ENCODE peak calls at places on chromosome 14, in six cellular contexts. Y is EL; Q is nucleus accumbens; W is HL-60; M is naive thymus-derived CD4-positive, alpha-beta T cell; E is IMR-90. A is an unnamed sample.

GRCh38 chr14:81268016-81268416 is 47.3 kb upstream of the GTF2A1 start:
- DNase-seq in M (no peak), W (no peak), Q (no peak), E (peak; percentile 1), Y (peak; percentile 16), A (no peak)

GRCh38 chr14:91890291-91890749 is 23.0 kb upstream of the TC2N start:
- DNase-seq in E (no peak), M (no peak), W (no peak), Q (peak; percentile 47), Y (no peak), A (no peak)

GRCh38 chr14:67517083-67517482 is 16.0 kb upstream of the PLEKHH1 start:
- DNase-seq in M (no peak), Y (peak; percentile 20), E (no peak), Q (peak; percentile 61), W (no peak), A (no peak)

GRCh38 chr14:75911883-75912282 is 69.9 kb downstream of the TGFB3 start:
- DNase-seq in Q (peak; percentile 51), M (no peak), W (no peak), E (no peak), Y (no peak), A (no peak)

GRCh38 chr14:66965831-66966230 is 223.4 kb upstream of the GARIN2 start:
- DNase-seq in M (no peak), Y (peak; percentile 76), W (no peak), Q (no peak), E (peak; percentile 43), A (no peak)

GRCh38 chr14:58104808-58105207 is 47.2 kb downstream of the ARMH4 start:
- DNase-seq in M (no peak), Q (no peak), E (peak; percentile 86), W (no peak), Y (peak; percentile 58), A (peak; percentile 33)

GRCh38 chr14:69648480-69649414 is 37.4 kb downstream of the SUSD6 start:
- DNase-seq in E (peak; percentile 93), Q (no peak), Y (peak; percentile 48), M (no peak), W (no peak), A (no peak)

GRCh38 chr14:89041245-89041585 is 216.8 kb downstream of the TTC8 start:
- DNase-seq in Q (no peak), M (no peak), Y (no peak), E (no peak), W (no peak), A (no peak)

GRCh38 chr14:93035917-93036651 is 79.6 kb downstream of the ITPK1 start:
- DNase-seq in W (no peak), M (no peak), Q (peak; percentile 96), Y (peak; percentile 69), E (no peak), A (no peak)

GRCh38 chr14:31122098-31122611 is 85.4 kb downstream of the HECTD1 start:
- DNase-seq in W (peak; percentile 79), Y (no peak), M (no peak), E (peak; percentile 23), Q (no peak), A (peak; percentile 0)

GRCh38 chr14:38120109-38120508 is 87.6 kb upstream of the SSTR1 start:
- DNase-seq in M (no peak), Q (no peak), W (no peak), Y (no peak), E (no peak), A (no peak)

GRCh38 chr14:93010543-93011541 is 87.9 kb downstream of the CHGA start:
- DNase-seq in E (no peak), M (no peak), Q (no peak), Y (no peak), W (no peak), A (no peak)

GRCh38 chr14:30085943-30086342 is 158.3 kb upstream of the PRKD1 start:
- DNase-seq in W (no peak), Y (no peak), M (no peak), Q (no peak), E (no peak), A (no peak)

GRCh38 chr14:30362369-30363218 is 196.4 kb upstream of the G2E3 start:
- DNase-seq in Q (no peak), W (no peak), M (no peak), E (no peak), Y (no peak), A (no peak)

GRCh38 chr14:103863245-103863644 is 15.9 kb upstream of the PPP1R13B start:
- DNase-seq in W (no peak), Q (no peak), E (no peak), Y (no peak), M (no peak), A (no peak)

GRCh38 chr14:53740570-53740969 is 216.1 kb downstream of the BMP4 start:
- DNase-seq in E (no peak), Q (no peak), Y (no peak), M (no peak), W (no peak), A (no peak)

GRCh38 chr14:66228267-66228970 is 257.8 kb upstream of the CCDC196 start:
- DNase-seq in Y (peak; percentile 59), M (no peak), E (no peak), W (no peak), Q (no peak), A (peak; percentile 40)

GRCh38 chr14:91302391-91302790 is 57.9 kb upstream of the GPR68 start:
- DNase-seq in Q (no peak), W (no peak), M (no peak), E (no peak), Y (no peak), A (no peak)

GRCh38 chr14:95500201-95500681 is 16.2 kb downstream of the SYNE3 start:
- DNase-seq in M (no peak), E (no peak), Y (no peak), W (no peak), Q (peak; percentile 85), A (no peak)

A was measured in stromal cell of bone marrow.